ENCODE peak calls at places on chromosome 2, in ten cellular contexts. A is brain microvascular endothelial cell; J is fibroblast of mammary gland; Z is stimulated activated CD4-positive, alpha-beta T cell treated with anti-CD3 and anti-CD28 coated beads, Interleukin-12 subunit alpha, Interleukin-12 subunit beta, amount 100 ng/mL, for 48 hours; L is NCI-H526 treated with DMSO at 0.1 percent for 48 hours; Y is astrocyte of the spinal cord; Q is iris pigment epithelial cell; H is omental fat pad; W is HTR-8/SVneo; D is LoVo. N is an unnamed sample.

GRCh38 chr2:164146478-164146877 is 410.7 kb upstream of the FIGN start:
- DNase-seq in Z (no peak), H (no peak), W (no peak), L (no peak), D (no peak), Q (peak), A (no peak), J (peak), Y (peak), N (peak)

GRCh38 chr2:127614731-127615130 is 31.2 kb upstream of the GPR17 start:
- DNase-seq in Q (no peak), A (no peak), D (no peak), L (no peak), W (no peak), Y (no peak), H (no peak), Z (no peak), J (peak), N (peak)

GRCh38 chr2:105917216-105917615 is 172.5 kb downstream of the NCK2 start:
- DNase-seq in Z (no peak), J (no peak), A (no peak), L (no peak), H (no peak), Q (no peak), W (no peak), Y (no peak), D (no peak), N (no peak)

GRCh38 chr2:37566517-37566961 is 104.9 kb downstream of the CDC42EP3 start:
- DNase-seq in L (no peak), D (no peak), J (peak), H (no peak), A (peak), W (no peak), Q (no peak), Y (peak), Z (no peak), N (peak)

GRCh38 chr2:54672587-54673456 is 50.6 kb upstream of the EML6 start:
- DNase-seq in Z (no peak), A (no peak), Y (no peak), D (no peak), Q (no peak), H (no peak), W (no peak), J (peak), L (no peak), N (peak)

GRCh38 chr2:137823196-137823595 is 141.1 kb upstream of the HNMT start:
- DNase-seq in L (no peak), Y (no peak), H (no peak), A (no peak), D (no peak), Q (no peak), W (no peak), J (no peak), Z (no peak), N (no peak)

GRCh38 chr2:158598856-158599517 is 142.2 kb downstream of the PKP4 start:
- DNase-seq in J (peak), Z (no peak), Q (peak), H (no peak), Y (peak), L (no peak), D (no peak), A (no peak), W (no peak), N (peak)

GRCh38 chr2:96872591-96873349 is 2.9 kb upstream of the SEMA4C start:
- DNase-seq in A (peak), W (no peak), L (no peak), H (no peak), D (no peak), Y (no peak), Z (no peak), Q (peak), J (peak), N (peak)

GRCh38 chr2:139746901-139747300 is 966.7 kb upstream of the NXPH2 start:
- DNase-seq in Y (no peak), D (no peak), A (no peak), L (no peak), Z (no peak), Q (no peak), J (no peak), W (no peak), H (no peak), N (no peak)

N was measured in GM23248.